ENCODE peak calls at places on chromosomes 6 and 20, in five cellular contexts. V, G, H, I and O are unnamed samples.

GRCh38 chr6:26045046-26045938 is 41.9 kb upstream of the HFE start:
- DNase-seq in V (peak; percentile 51), G (peak; percentile 96), H (peak; percentile 22), I (no peak), O (peak; percentile 98)

GRCh38 chr6:44805239-44805849 is 417.8 kb downstream of the CDC5L start:
- DNase-seq in V (no peak), G (no peak), H (no peak), I (no peak), O (peak; percentile 19)

GRCh38 chr6:30845183-30845582 is 39.1 kb upstream of the DDR1 start:
- DNase-seq in V (no peak), G (no peak), H (no peak), I (no peak), O (no peak)

GRCh38 chr20:23367770-23368169 is 5.8 kb downstream of the GZF1 start:
- DNase-seq in V (no peak), G (no peak), H (no peak), I (no peak), O (peak; percentile 48)

GRCh38 chr20:39090881-39091280 is 128.7 kb downstream of the DHX35 start:
- DNase-seq in V (no peak), G (no peak), H (no peak), I (no peak), O (no peak)

GRCh38 chr6:125307150-125307838 is 5.5 kb upstream of the HDDC2 start:
- DNase-seq in V (no peak), G (no peak), H (no peak), I (no peak), O (no peak)

GRCh38 chr6:149995971-149996370 is 29.4 kb downstream of the RAET1L start:
- DNase-seq in V (no peak), G (no peak), H (no peak), I (no peak), O (peak; percentile 29)

GRCh38 chr6:2792330-2792729 is 27.1 kb downstream of the WRNIP1 start:
- DNase-seq in V (no peak), G (no peak), H (no peak), I (no peak), O (peak; percentile 14)

GRCh38 chr20:11711214-11711613 is 206.5 kb upstream of the BTBD3 start:
- DNase-seq in V (no peak), G (no peak), H (no peak), I (no peak), O (no peak)

GRCh38 chr6:72950114-72950860 is 275.0 kb downstream of the KHDC1L start:
- DNase-seq in V (no peak), G (no peak), H (no peak), I (no peak), O (peak; percentile 3)

GRCh38 chr6:104396077-104396476 is 463.6 kb downstream of the HACE1 start:
- DNase-seq in V (no peak), G (no peak), H (no peak), I (no peak), O (no peak)

GRCh38 chr20:46117704-46118467 is at the start of gene CD40:
- DNase-seq in V (peak; percentile 58), G (peak; percentile 64), H (peak; percentile 24), I (peak; percentile 46), O (peak; percentile 69)

GRCh38 chr20:8421981-8422380 is 289.9 kb downstream of the PLCB1 start:
- DNase-seq in V (no peak), G (no peak), H (no peak), I (no peak), O (peak; percentile 15)

GRCh38 chr6:143784316-143784715 is 58.8 kb upstream of the LTV1 start:
- DNase-seq in V (no peak), G (no peak), H (no peak), I (no peak), O (no peak)

GRCh38 chr20:22586645-22587310 is 2.4 kb upstream of the FOXA2 start:
- DNase-seq in V (no peak), G (no peak), H (no peak), I (no peak), O (no peak)

GRCh38 chr6:109760208-109760607 is 69.1 kb downstream of the FIG4 start:
- DNase-seq in V (no peak), G (peak; percentile 20), H (no peak), I (no peak), O (no peak)

GRCh38 chr20:50731930-50732690 is 730 bp downstream of the PARD6B start:
- DNase-seq in V (no peak), G (peak; percentile 26), H (no peak), I (no peak), O (no peak)

GRCh38 chr6:134447423-134447822 is 129.5 kb upstream of the SGK1 start:
- DNase-seq in V (no peak), G (no peak), H (no peak), I (no peak), O (peak; percentile 32)

GRCh38 chr6:158020272-158020711 is 38.6 kb downstream of the SYNJ2 start:
- DNase-seq in V (no peak), G (no peak), H (no peak), I (no peak), O (no peak)

GRCh38 chr6:75802366-75802765 is 53.3 kb downstream of the MYO6 start:
- DNase-seq in V (no peak), G (no peak), H (no peak), I (no peak), O (peak; percentile 51)

GRCh38 chr6:154318711-154319110 is 37.9 kb downstream of the IPCEF1 start:
- DNase-seq in V (no peak), G (no peak), H (no peak), I (no peak), O (no peak)